ENCODE peak calls at places on chromosome 16, in ten cellular contexts. M, X, W, U, I, G, V, A, J and D are unnamed samples.

GRCh38 chr16:19148189-19148588 is 19.9 kb upstream of the SYT17 start:
- DNase-seq in M (no peak), X (no peak), W (no peak), U (no peak), I (no peak), G (no peak), V (no peak), A (no peak), J (no peak), D (no peak)

GRCh38 chr16:28304214-28304613 is 11.9 kb downstream of the SBK1 start:
- DNase-seq in M (no peak), X (no peak), W (no peak), U (no peak), I (no peak), G (peak), V (peak), A (no peak), J (no peak), D (no peak)

GRCh38 chr16:87422106-87422505 is 30.0 kb downstream of the MAP1LC3B start:
- DNase-seq in M (no peak), X (no peak), W (no peak), U (no peak), I (no peak), G (no peak), V (no peak), A (no peak), J (no peak), D (no peak)

GRCh38 chr16:2154533-2155090 is 970 bp upstream of the TRAF7 start:
- DNase-seq in M (no peak), X (no peak), W (no peak), U (no peak), I (peak), G (no peak), V (peak), A (no peak), J (no peak), D (no peak)

GRCh38 chr16:64892843-64893242 is 229.0 kb downstream of the CDH11 start:
- DNase-seq in M (no peak), X (no peak), W (peak), U (no peak), I (no peak), G (peak), V (peak), A (peak), J (no peak), D (no peak)

GRCh38 chr16:65532218-65532617 is 410.4 kb upstream of the CDH11 start:
- DNase-seq in M (no peak), X (no peak), W (no peak), U (no peak), I (no peak), G (no peak), V (peak), A (no peak), J (no peak), D (no peak)

GRCh38 chr16:17459903-17460521 is 10.7 kb downstream of the XYLT1 start:
- DNase-seq in M (no peak), X (no peak), W (no peak), U (no peak), I (no peak), G (no peak), V (no peak), A (no peak), J (no peak), D (no peak)

GRCh38 chr16:35776-36305 is 17.6 kb downstream of the POLR3K start:
- DNase-seq in M (no peak), X (no peak), W (no peak), U (no peak), I (no peak), G (no peak), V (no peak), A (no peak), J (no peak), D (no peak)

GRCh38 chr16:51151435-51151950 is 423 bp upstream of the SALL1 start:
- DNase-seq in M (no peak), X (peak), W (no peak), U (no peak), I (no peak), G (peak), V (no peak), A (peak), J (no peak), D (no peak)

GRCh38 chr16:84065536-84066132 is 23.0 kb upstream of the SLC38A8 start:
- DNase-seq in M (peak), X (peak), W (no peak), U (peak), I (no peak), G (peak), V (peak), A (no peak), J (no peak), D (no peak)

GRCh38 chr16:89431158-89431584 is 59.2 kb downstream of the ANKRD11 start:
- DNase-seq in M (peak), X (no peak), W (peak), U (peak), I (no peak), G (peak), V (no peak), A (no peak), J (no peak), D (no peak)

GRCh38 chr16:19108409-19109287 is 5.1 kb upstream of the ITPRIPL2 start:
- DNase-seq in M (no peak), X (no peak), W (no peak), U (no peak), I (no peak), G (no peak), V (peak), A (no peak), J (no peak), D (no peak)

GRCh38 chr16:24508614-24509013 is 30.8 kb upstream of the RBBP6 start:
- DNase-seq in M (no peak), X (no peak), W (peak), U (no peak), I (no peak), G (no peak), V (peak), A (peak), J (no peak), D (no peak)

GRCh38 chr16:89155184-89155679 is 16.3 kb upstream of the CDH15 start:
- DNase-seq in M (no peak), X (no peak), W (peak), U (no peak), I (no peak), G (peak), V (peak), A (peak), J (no peak), D (no peak)

GRCh38 chr16:56608876-56609462 is 585 bp downstream of the MT2A start:
- DNase-seq in M (no peak), X (no peak), W (no peak), U (no peak), I (no peak), G (no peak), V (no peak), A (no peak), J (no peak), D (no peak)

GRCh38 chr16:379183-379960 is 2.4 kb downstream of the PGAP6 start:
- DNase-seq in M (no peak), X (no peak), W (no peak), U (no peak), I (no peak), G (no peak), V (no peak), A (no peak), J (no peak), D (no peak)

GRCh38 chr16:80273635-80274538 is 266.9 kb upstream of the DYNLRB2 start:
- DNase-seq in M (no peak), X (no peak), W (no peak), U (no peak), I (no peak), G (no peak), V (no peak), A (peak), J (no peak), D (peak)

GRCh38 chr16:85655216-85656129 is 33.3 kb downstream of the GINS2 start:
- DNase-seq in M (no peak), X (no peak), W (no peak), U (no peak), I (no peak), G (no peak), V (no peak), A (no peak), J (no peak), D (no peak)

GRCh38 chr16:78249056-78249455 is 149.6 kb downstream of the WWOX start:
- DNase-seq in M (no peak), X (peak), W (no peak), U (no peak), I (no peak), G (no peak), V (no peak), A (no peak), J (no peak), D (no peak)

GRCh38 chr16:12542818-12543699 is 260.6 kb downstream of the CPPED1 start:
- DNase-seq in M (no peak), X (no peak), W (no peak), U (no peak), I (no peak), G (no peak), V (no peak), A (peak), J (no peak), D (no peak)